ENCODE peak calls at places on chromosomes 16 and 17, in seven cellular contexts. One of them, this sample, is unnamed.
A peak's percentile ranks its signal among the peaks of the same experiment; 100 is the strongest.

GRCh38 chr16:89722392-89723278 is 1.3 kb downstream of the ZNF276 start:
- DNase-seq in HCT116: peak; percentile 56
- DNase-seq in hepatocyte: peak; percentile 55
- DNase-seq in PC-3: peak; percentile 82
- DNase-seq in GM23248: peak; percentile 26
- DNase-seq in MM.1S: peak; percentile 71
- DNase-seq in neural progenitor cell: peak; percentile 43
- DNase-seq in this sample: no peak

GRCh38 chr16:28834349-28834748 is 11.6 kb downstream of the ATXN2L start:
- DNase-seq in GM23248: no peak
- DNase-seq in PC-3: no peak
- DNase-seq in HCT116: no peak
- DNase-seq in MM.1S: no peak
- DNase-seq in hepatocyte: no peak
- DNase-seq in neural progenitor cell: no peak
- DNase-seq in this sample: no peak

GRCh38 chr17:63546308-63547082 is 3.8 kb upstream of the DCAF7 start:
- DNase-seq in neural progenitor cell: no peak
- DNase-seq in PC-3: no peak
- DNase-seq in HCT116: no peak
- DNase-seq in GM23248: no peak
- DNase-seq in MM.1S: no peak
- DNase-seq in hepatocyte: peak; percentile 2
- DNase-seq in this sample: no peak

GRCh38 chr16:69865701-69866100 is 85.4 kb upstream of the CLEC18A start:
- DNase-seq in HCT116: no peak
- DNase-seq in hepatocyte: no peak
- DNase-seq in GM23248: peak; percentile 61
- DNase-seq in MM.1S: no peak
- DNase-seq in PC-3: no peak
- DNase-seq in neural progenitor cell: peak; percentile 44
- DNase-seq in this sample: no peak

GRCh38 chr17:41907185-41907556 is 11.6 kb downstream of the ACLY start:
- DNase-seq in neural progenitor cell: no peak
- DNase-seq in HCT116: no peak
- DNase-seq in hepatocyte: no peak
- DNase-seq in PC-3: peak; percentile 39
- DNase-seq in MM.1S: no peak
- DNase-seq in GM23248: peak; percentile 79
- DNase-seq in this sample: no peak

GRCh38 chr17:28744104-28744801 is 442 bp downstream of the TRAF4 start:
- DNase-seq in MM.1S: peak; percentile 57
- DNase-seq in GM23248: peak; percentile 53
- DNase-seq in PC-3: no peak
- DNase-seq in hepatocyte: peak; percentile 90
- DNase-seq in HCT116: no peak
- DNase-seq in neural progenitor cell: peak; percentile 92
- DNase-seq in this sample: peak; percentile 68

GRCh38 chr16:89033796-89034572 is 57.0 kb upstream of the CBFA2T3 start:
- DNase-seq in PC-3: no peak
- DNase-seq in MM.1S: no peak
- DNase-seq in HCT116: no peak
- DNase-seq in GM23248: no peak
- DNase-seq in neural progenitor cell: no peak
- DNase-seq in hepatocyte: no peak
- DNase-seq in this sample: no peak

GRCh38 chr17:2796164-2797140 is at the start of gene RAP1GAP2:
- DNase-seq in GM23248: no peak
- DNase-seq in PC-3: no peak
- DNase-seq in MM.1S: peak; percentile 62
- DNase-seq in hepatocyte: no peak
- DNase-seq in neural progenitor cell: no peak
- DNase-seq in HCT116: no peak
- DNase-seq in this sample: no peak

GRCh38 chr17:63785556-63785955 is 11.6 kb downstream of the DDX42 start:
- DNase-seq in GM23248: peak; percentile 76
- DNase-seq in neural progenitor cell: no peak
- DNase-seq in HCT116: no peak
- DNase-seq in MM.1S: no peak
- DNase-seq in hepatocyte: no peak
- DNase-seq in PC-3: peak; percentile 82
- DNase-seq in this sample: no peak

GRCh38 chr17:19578545-19578944 is 44.9 kb downstream of the SLC47A1 start:
- DNase-seq in hepatocyte: no peak
- DNase-seq in PC-3: no peak
- DNase-seq in GM23248: peak; percentile 49
- DNase-seq in MM.1S: no peak
- DNase-seq in HCT116: no peak
- DNase-seq in neural progenitor cell: peak; percentile 9
- DNase-seq in this sample: no peak

GRCh38 chr17:78889525-78889924 is 13.5 kb downstream of the CEP295NL start:
- DNase-seq in neural progenitor cell: no peak
- DNase-seq in MM.1S: peak; percentile 93
- DNase-seq in PC-3: no peak
- DNase-seq in GM23248: no peak
- DNase-seq in HCT116: no peak
- DNase-seq in hepatocyte: no peak
- DNase-seq in this sample: peak; percentile 17

GRCh38 chr16:66236301-66236700 is 130.2 kb upstream of the CDH5 start:
- DNase-seq in PC-3: no peak
- DNase-seq in MM.1S: no peak
- DNase-seq in hepatocyte: no peak
- DNase-seq in neural progenitor cell: no peak
- DNase-seq in GM23248: no peak
- DNase-seq in HCT116: no peak
- DNase-seq in this sample: no peak

GRCh38 chr16:20311548-20311947 is 15.8 kb downstream of the GP2 start:
- DNase-seq in GM23248: no peak
- DNase-seq in HCT116: no peak
- DNase-seq in PC-3: no peak
- DNase-seq in hepatocyte: no peak
- DNase-seq in MM.1S: no peak
- DNase-seq in neural progenitor cell: no peak
- DNase-seq in this sample: no peak

GRCh38 chr17:43530303-43531081 is 15.6 kb downstream of the ETV4 start:
- DNase-seq in MM.1S: no peak
- DNase-seq in neural progenitor cell: peak; percentile 84
- DNase-seq in GM23248: peak; percentile 49
- DNase-seq in HCT116: peak; percentile 37
- DNase-seq in hepatocyte: peak; percentile 93
- DNase-seq in PC-3: no peak
- DNase-seq in this sample: no peak

GRCh38 chr16:27242868-27243590 is 25.5 kb downstream of the NSMCE1 start:
- DNase-seq in neural progenitor cell: peak; percentile 62
- DNase-seq in hepatocyte: no peak
- DNase-seq in PC-3: peak; percentile 72
- DNase-seq in HCT116: no peak
- DNase-seq in MM.1S: peak; percentile 59
- DNase-seq in GM23248: peak; percentile 87
- DNase-seq in this sample: no peak

GRCh38 chr17:77493901-77494663 is 353.3 kb downstream of the SEC14L1 start:
- DNase-seq in GM23248: no peak
- DNase-seq in MM.1S: no peak
- DNase-seq in HCT116: no peak
- DNase-seq in PC-3: no peak
- DNase-seq in hepatocyte: no peak
- DNase-seq in neural progenitor cell: no peak
- DNase-seq in this sample: no peak

GRCh38 chr17:21193031-21193430 is 20.9 kb downstream of the TMEM11 start:
- DNase-seq in neural progenitor cell: no peak
- DNase-seq in GM23248: no peak
- DNase-seq in hepatocyte: no peak
- DNase-seq in MM.1S: peak; percentile 36
- DNase-seq in HCT116: no peak
- DNase-seq in PC-3: no peak
- DNase-seq in this sample: no peak

GRCh38 chr17:60840456-60840855 is 162.8 kb downstream of the BCAS3 start:
- DNase-seq in PC-3: no peak
- DNase-seq in HCT116: no peak
- DNase-seq in GM23248: no peak
- DNase-seq in neural progenitor cell: no peak
- DNase-seq in MM.1S: no peak
- DNase-seq in hepatocyte: no peak
- DNase-seq in this sample: no peak

GRCh38 chr17:60845012-60845411 is 167.4 kb downstream of the BCAS3 start:
- DNase-seq in HCT116: no peak
- DNase-seq in MM.1S: no peak
- DNase-seq in neural progenitor cell: no peak
- DNase-seq in PC-3: no peak
- DNase-seq in hepatocyte: no peak
- DNase-seq in GM23248: no peak
- DNase-seq in this sample: no peak
- H3K4me3 ChIP-seq in HCT116: no peak overlapping the region
- H3K4me3 ChIP-seq in MM.1S: no peak overlapping the region
- H3K4me3 ChIP-seq in neural progenitor cell: no peak overlapping the region
- H3K4me3 ChIP-seq in PC-3: no peak overlapping the region
- H3K4me3 ChIP-seq in hepatocyte: no peak overlapping the region
- H3K4me3 ChIP-seq in GM23248: no peak overlapping the region
- H3K4me3 ChIP-seq in this sample: no peak overlapping the region

GRCh38 chr16:51876934-51877333 is 670.0 kb downstream of the TOX3 start:
- DNase-seq in GM23248: no peak
- DNase-seq in PC-3: no peak
- DNase-seq in neural progenitor cell: no peak
- DNase-seq in HCT116: no peak
- DNase-seq in MM.1S: no peak
- DNase-seq in hepatocyte: no peak
- DNase-seq in this sample: no peak

GRCh38 chr16:51880776-51881175 is 666.2 kb downstream of the TOX3 start:
- DNase-seq in GM23248: peak; percentile 70
- DNase-seq in hepatocyte: no peak
- DNase-seq in neural progenitor cell: no peak
- DNase-seq in HCT116: no peak
- DNase-seq in MM.1S: no peak
- DNase-seq in PC-3: peak; percentile 40
- DNase-seq in this sample: no peak

GRCh38 chr16:51877686-51878085 is 669.3 kb downstream of the TOX3 start:
- DNase-seq in MM.1S: no peak
- DNase-seq in GM23248: peak; percentile 20
- DNase-seq in hepatocyte: no peak
- DNase-seq in HCT116: no peak
- DNase-seq in neural progenitor cell: no peak
- DNase-seq in PC-3: no peak
- DNase-seq in this sample: no peak

GRCh38 chr16:51872536-51872935 is 674.4 kb downstream of the TOX3 start:
- DNase-seq in neural progenitor cell: no peak
- DNase-seq in PC-3: no peak
- DNase-seq in hepatocyte: no peak
- DNase-seq in MM.1S: no peak
- DNase-seq in GM23248: no peak
- DNase-seq in HCT116: no peak
- DNase-seq in this sample: no peak

DNA sequence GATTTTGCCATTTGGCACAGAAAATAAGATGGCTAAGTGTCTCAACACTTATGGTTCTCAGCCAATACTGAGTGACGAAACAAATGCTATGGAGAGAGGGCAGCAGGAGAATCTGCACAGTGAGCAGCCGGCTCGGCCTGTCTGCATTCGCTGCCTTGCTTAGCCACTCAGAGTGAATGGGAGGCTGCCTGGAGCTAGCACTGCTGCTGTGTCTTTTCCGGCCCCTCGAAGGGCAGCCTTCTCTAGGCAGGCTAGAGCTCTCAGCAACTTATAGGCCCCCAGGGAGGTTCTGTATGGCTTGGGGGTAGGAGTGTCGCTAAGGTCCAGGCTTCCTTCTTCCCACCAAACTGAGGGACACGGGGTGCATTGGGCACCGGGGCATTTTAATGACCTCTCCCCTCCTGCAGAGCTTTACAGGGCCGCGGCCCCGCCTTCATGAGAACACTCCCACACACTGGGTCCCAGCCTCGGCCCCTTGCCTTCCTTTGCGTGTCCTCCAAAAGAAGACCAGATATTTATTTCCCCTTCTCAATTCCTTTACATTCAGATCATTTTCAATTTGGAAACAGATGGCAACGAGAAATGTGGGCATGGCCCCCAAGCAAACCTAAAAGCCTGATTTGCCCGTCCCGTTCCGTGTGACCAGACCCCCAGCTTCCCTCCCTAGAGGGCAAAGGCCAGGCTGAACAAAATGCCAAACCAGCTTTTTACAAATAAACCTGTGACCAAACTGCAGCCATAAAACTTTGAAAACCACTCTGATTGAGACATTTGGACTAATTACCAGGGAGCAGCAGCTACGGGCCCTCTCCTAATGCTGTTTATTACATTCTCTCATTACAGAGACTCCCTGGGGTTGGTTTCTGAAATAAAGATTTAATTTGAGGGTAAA is 670.9 kb downstream of the TOX3 start:
- DNase-seq in HCT116: no peak
- DNase-seq in hepatocyte: peak; percentile 7
- DNase-seq in MM.1S: no peak
- DNase-seq in neural progenitor cell: peak; percentile 31
- DNase-seq in PC-3: no peak
- DNase-seq in GM23248: no peak
- DNase-seq in this sample: no peak
- H3K4me1 ChIP-seq in HCT116: no peaks in the 10 kb centered on the region
- H3K4me1 ChIP-seq in hepatocyte: no peaks in the 10 kb centered on the region
- H3K4me1 ChIP-seq in MM.1S: no peaks in the 10 kb centered on the region
- H3K4me1 ChIP-seq in neural progenitor cell: peaks cover 11% of the 10 kb centered on the region
- H3K4me1 ChIP-seq in PC-3: peaks cover 6% of the 10 kb centered on the region
- H3K4me1 ChIP-seq in GM23248: peaks cover 10% of the 10 kb centered on the region
- H3K4me1 ChIP-seq in this sample: no peaks in the 10 kb centered on the region

GRCh38 chr16:82653550-82654511 is 27.1 kb downstream of the CDH13 start:
- DNase-seq in HCT116: peak; percentile 37
- DNase-seq in GM23248: peak; percentile 91
- DNase-seq in neural progenitor cell: no peak
- DNase-seq in PC-3: peak; percentile 81
- DNase-seq in hepatocyte: peak; percentile 66
- DNase-seq in MM.1S: peak; percentile 32
- DNase-seq in this sample: peak; percentile 11
- TF ChIP-seq EZH2phosphoT487 in HCT116: no peak
- TF ChIP-seq EZH2phosphoT487 in GM23248: no peak
- TF ChIP-seq EZH2phosphoT487 in neural progenitor cell: no peak
- TF ChIP-seq EZH2phosphoT487 in PC-3: no peak
- TF ChIP-seq EZH2phosphoT487 in hepatocyte: no peak
- TF ChIP-seq EZH2phosphoT487 in MM.1S: no peak
- TF ChIP-seq EZH2phosphoT487 in this sample: no peak

GRCh38 chr17:75752405-75753192 is 12.4 kb downstream of the GALK1 start:
- DNase-seq in GM23248: no peak
- DNase-seq in HCT116: no peak
- DNase-seq in PC-3: no peak
- DNase-seq in MM.1S: no peak
- DNase-seq in hepatocyte: no peak
- DNase-seq in neural progenitor cell: no peak
- DNase-seq in this sample: peak; percentile 65

GRCh38 chr17:75751676-75752404 is 13.2 kb downstream of the GALK1 start:
- DNase-seq in HCT116: no peak
- DNase-seq in PC-3: no peak
- DNase-seq in GM23248: no peak
- DNase-seq in neural progenitor cell: no peak
- DNase-seq in MM.1S: no peak
- DNase-seq in hepatocyte: no peak
- DNase-seq in this sample: no peak

GRCh38 chr17:75753514-75754377 is 11.2 kb downstream of the GALK1 start:
- DNase-seq in GM23248: peak; percentile 89
- DNase-seq in hepatocyte: peak; percentile 87
- DNase-seq in MM.1S: peak; percentile 82
- DNase-seq in HCT116: no peak
- DNase-seq in PC-3: no peak
- DNase-seq in neural progenitor cell: peak; percentile 89
- DNase-seq in this sample: peak; percentile 92

GRCh38 chr17:75754378-75755204 is 10.4 kb downstream of the GALK1 start:
- DNase-seq in HCT116: no peak
- DNase-seq in neural progenitor cell: no peak
- DNase-seq in MM.1S: no peak
- DNase-seq in PC-3: no peak
- DNase-seq in GM23248: no peak
- DNase-seq in hepatocyte: no peak
- DNase-seq in this sample: no peak

GRCh38 chr17:75753193-75753513 is 11.8 kb downstream of the GALK1 start:
- DNase-seq in GM23248: no peak
- DNase-seq in PC-3: no peak
- DNase-seq in MM.1S: no peak
- DNase-seq in HCT116: no peak
- DNase-seq in hepatocyte: no peak
- DNase-seq in neural progenitor cell: no peak
- DNase-seq in this sample: no peak
- H3K4me3 ChIP-seq in GM23248: peak overlapping the region; percentile 69
- H3K4me3 ChIP-seq in PC-3: no peak overlapping the region
- H3K4me3 ChIP-seq in MM.1S: peak overlapping the region; percentile 74
- H3K4me3 ChIP-seq in HCT116: no peak overlapping the region
- H3K4me3 ChIP-seq in hepatocyte: no peak overlapping the region
- H3K4me3 ChIP-seq in neural progenitor cell: peak overlapping the region; percentile 46
- H3K4me3 ChIP-seq in this sample: peak overlapping the region; percentile 67

This sample was measured in OCI-LY7.